ENCODE peak calls at places on chromosomes 11 and 22, in eight cellular contexts. One of them, this sample, is unnamed.

GRCh38 chr11:73758451-73758850 is 2.4 kb downstream of the RAB6A start:
- DNase-seq in OCI-LY7: no peak
- DNase-seq in kidney: no peak
- DNase-seq in sigmoid colon: no peak
- DNase-seq in brain microvascular endothelial cell: no peak
- DNase-seq in psoas muscle: no peak
- DNase-seq in heart right ventricle: no peak
- DNase-seq in tibial artery: no peak
- DNase-seq in this sample: no peak

GRCh38 chr22:44207173-44207980 is 26.7 kb downstream of the PARVG start:
- DNase-seq in sigmoid colon: peak; percentile 53
- DNase-seq in tibial artery: no peak
- DNase-seq in kidney: peak; percentile 28
- DNase-seq in OCI-LY7: no peak
- DNase-seq in brain microvascular endothelial cell: no peak
- DNase-seq in heart right ventricle: no peak
- DNase-seq in psoas muscle: no peak
- DNase-seq in this sample: no peak

GRCh38 chr11:34499719-34500505 is 13.7 kb downstream of the ELF5 start:
- DNase-seq in psoas muscle: no peak
- DNase-seq in brain microvascular endothelial cell: no peak
- DNase-seq in tibial artery: no peak
- DNase-seq in sigmoid colon: no peak
- DNase-seq in heart right ventricle: no peak
- DNase-seq in kidney: no peak
- DNase-seq in OCI-LY7: no peak
- DNase-seq in this sample: no peak

GRCh38 chr22:39478461-39478860 is 21.6 kb downstream of the MGAT3 start:
- DNase-seq in tibial artery: no peak
- DNase-seq in kidney: peak; percentile 71
- DNase-seq in OCI-LY7: no peak
- DNase-seq in heart right ventricle: no peak
- DNase-seq in brain microvascular endothelial cell: no peak
- DNase-seq in sigmoid colon: no peak
- DNase-seq in psoas muscle: no peak
- DNase-seq in this sample: no peak

GRCh38 chr11:112448806-112449205 is 188.1 kb upstream of the PLET1 start:
- DNase-seq in tibial artery: no peak
- DNase-seq in brain microvascular endothelial cell: no peak
- DNase-seq in kidney: no peak
- DNase-seq in OCI-LY7: no peak
- DNase-seq in psoas muscle: no peak
- DNase-seq in heart right ventricle: no peak
- DNase-seq in sigmoid colon: no peak
- DNase-seq in this sample: no peak

GRCh38 chr11:36352919-36353318 is 56.8 kb downstream of the PRR5L start:
- DNase-seq in OCI-LY7: no peak
- DNase-seq in heart right ventricle: no peak
- DNase-seq in tibial artery: no peak
- DNase-seq in brain microvascular endothelial cell: no peak
- DNase-seq in kidney: no peak
- DNase-seq in psoas muscle: no peak
- DNase-seq in sigmoid colon: no peak
- DNase-seq in this sample: no peak

GRCh38 chr11:112499153-112499907 is 238.7 kb upstream of the PLET1 start:
- DNase-seq in kidney: peak; percentile 60
- DNase-seq in OCI-LY7: no peak
- DNase-seq in psoas muscle: no peak
- DNase-seq in brain microvascular endothelial cell: no peak
- DNase-seq in heart right ventricle: no peak
- DNase-seq in tibial artery: no peak
- DNase-seq in sigmoid colon: no peak
- DNase-seq in this sample: no peak

GRCh38 chr22:36226189-36226588 is 13.1 kb downstream of the APOL2 start:
- DNase-seq in psoas muscle: no peak
- DNase-seq in kidney: no peak
- DNase-seq in tibial artery: no peak
- DNase-seq in sigmoid colon: no peak
- DNase-seq in heart right ventricle: no peak
- DNase-seq in OCI-LY7: no peak
- DNase-seq in brain microvascular endothelial cell: no peak
- DNase-seq in this sample: no peak

GRCh38 chr11:66126808-66127555 is 56.9 kb downstream of the PACS1 start:
- DNase-seq in OCI-LY7: peak; percentile 78
- DNase-seq in psoas muscle: peak; percentile 36
- DNase-seq in kidney: peak; percentile 80
- DNase-seq in heart right ventricle: peak; percentile 37
- DNase-seq in tibial artery: peak; percentile 69
- DNase-seq in brain microvascular endothelial cell: peak; percentile 73
- DNase-seq in sigmoid colon: peak; percentile 72
- DNase-seq in this sample: peak; percentile 48

GRCh38 chr22:17491090-17491489 is 72.2 kb upstream of the SLC25A18 start:
- DNase-seq in OCI-LY7: no peak
- DNase-seq in kidney: no peak
- DNase-seq in sigmoid colon: no peak
- DNase-seq in brain microvascular endothelial cell: no peak
- DNase-seq in psoas muscle: no peak
- DNase-seq in heart right ventricle: no peak
- DNase-seq in tibial artery: no peak
- DNase-seq in this sample: no peak

GRCh38 chr11:2987881-2988280 is 4.2 kb downstream of the NAP1L4 start:
- DNase-seq in psoas muscle: no peak
- DNase-seq in kidney: no peak
- DNase-seq in sigmoid colon: no peak
- DNase-seq in OCI-LY7: no peak
- DNase-seq in heart right ventricle: no peak
- DNase-seq in tibial artery: no peak
- DNase-seq in brain microvascular endothelial cell: no peak
- DNase-seq in this sample: no peak

GRCh38 chr22:19942071-19942885 is 660 bp upstream of the TXNRD2 start:
- DNase-seq in kidney: peak; percentile 74
- DNase-seq in brain microvascular endothelial cell: peak; percentile 56
- DNase-seq in tibial artery: peak; percentile 70
- DNase-seq in psoas muscle: no peak
- DNase-seq in sigmoid colon: peak; percentile 73
- DNase-seq in heart right ventricle: no peak
- DNase-seq in OCI-LY7: peak; percentile 72
- DNase-seq in this sample: no peak

GRCh38 chr11:29751618-29752017 is 265.2 kb downstream of the KCNA4 start:
- DNase-seq in psoas muscle: no peak
- DNase-seq in sigmoid colon: no peak
- DNase-seq in OCI-LY7: no peak
- DNase-seq in brain microvascular endothelial cell: no peak
- DNase-seq in heart right ventricle: no peak
- DNase-seq in tibial artery: no peak
- DNase-seq in kidney: no peak
- DNase-seq in this sample: no peak

GRCh38 chr11:112196519-112197087 is 21.3 kb downstream of the BCO2 start:
- DNase-seq in psoas muscle: no peak
- DNase-seq in kidney: no peak
- DNase-seq in tibial artery: no peak
- DNase-seq in brain microvascular endothelial cell: no peak
- DNase-seq in heart right ventricle: no peak
- DNase-seq in sigmoid colon: no peak
- DNase-seq in OCI-LY7: no peak
- DNase-seq in this sample: no peak

GRCh38 chr22:39574779-39575551 is 4.4 kb downstream of the CACNA1I start:
- DNase-seq in psoas muscle: peak; percentile 39
- DNase-seq in tibial artery: no peak
- DNase-seq in brain microvascular endothelial cell: peak; percentile 88
- DNase-seq in kidney: no peak
- DNase-seq in sigmoid colon: no peak
- DNase-seq in heart right ventricle: no peak
- DNase-seq in OCI-LY7: no peak
- DNase-seq in this sample: no peak

GRCh38 chr11:69996451-69996850 is 81.7 kb upstream of the ANO1 start:
- DNase-seq in tibial artery: no peak
- DNase-seq in OCI-LY7: no peak
- DNase-seq in sigmoid colon: no peak
- DNase-seq in heart right ventricle: no peak
- DNase-seq in kidney: no peak
- DNase-seq in psoas muscle: no peak
- DNase-seq in brain microvascular endothelial cell: no peak
- DNase-seq in this sample: no peak

GRCh38 chr11:46674463-46675287 is 25.7 kb downstream of the ARHGAP1 start:
- DNase-seq in psoas muscle: peak; percentile 49
- DNase-seq in sigmoid colon: peak; percentile 40
- DNase-seq in brain microvascular endothelial cell: no peak
- DNase-seq in tibial artery: peak; percentile 38
- DNase-seq in kidney: peak; percentile 41
- DNase-seq in heart right ventricle: peak; percentile 46
- DNase-seq in OCI-LY7: peak; percentile 50
- DNase-seq in this sample: no peak

GRCh38 chr11:128502736-128503135 is 84.6 kb downstream of the ETS1 start:
- DNase-seq in tibial artery: no peak
- DNase-seq in sigmoid colon: no peak
- DNase-seq in OCI-LY7: no peak
- DNase-seq in kidney: no peak
- DNase-seq in brain microvascular endothelial cell: peak; percentile 91
- DNase-seq in psoas muscle: no peak
- DNase-seq in heart right ventricle: no peak
- DNase-seq in this sample: no peak

GRCh38 chr22:26399288-26399687 is 29.8 kb upstream of the ASPHD2 start:
- DNase-seq in sigmoid colon: no peak
- DNase-seq in tibial artery: no peak
- DNase-seq in heart right ventricle: no peak
- DNase-seq in psoas muscle: no peak
- DNase-seq in kidney: no peak
- DNase-seq in OCI-LY7: no peak
- DNase-seq in brain microvascular endothelial cell: no peak
- DNase-seq in this sample: no peak

GRCh38 chr11:34773826-34774225 is 142.4 kb downstream of the APIP start:
- DNase-seq in OCI-LY7: no peak
- DNase-seq in psoas muscle: no peak
- DNase-seq in heart right ventricle: no peak
- DNase-seq in tibial artery: no peak
- DNase-seq in sigmoid colon: no peak
- DNase-seq in kidney: no peak
- DNase-seq in brain microvascular endothelial cell: no peak
- DNase-seq in this sample: no peak

GRCh38 chr22:45887202-45888131 is 89.5 kb downstream of the WNT7B start:
- DNase-seq in heart right ventricle: no peak
- DNase-seq in OCI-LY7: no peak
- DNase-seq in psoas muscle: no peak
- DNase-seq in kidney: peak; percentile 94
- DNase-seq in tibial artery: peak; percentile 51
- DNase-seq in brain microvascular endothelial cell: no peak
- DNase-seq in sigmoid colon: peak; percentile 57
- DNase-seq in this sample: no peak

DNA sequence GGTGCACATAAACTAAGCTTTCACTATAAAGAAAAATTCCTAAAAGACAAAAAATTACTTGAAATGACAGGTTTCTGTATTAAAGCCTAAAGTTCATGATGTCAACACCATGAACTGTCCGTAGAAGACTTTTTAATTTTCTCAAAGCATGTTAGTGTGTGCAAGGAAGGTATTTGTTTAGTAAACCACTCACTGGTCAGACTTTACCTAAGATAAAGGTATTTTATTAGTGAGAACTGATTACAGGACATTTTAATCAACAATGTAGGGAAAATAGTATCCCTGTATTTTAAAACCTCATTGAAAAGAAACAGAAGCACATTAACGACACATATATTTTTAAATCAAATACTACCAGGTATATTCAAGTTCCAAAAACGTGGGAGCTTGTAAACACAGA is 2.9 kb downstream of the PICALM start:
- DNase-seq in psoas muscle: no peak
- DNase-seq in OCI-LY7: no peak
- DNase-seq in tibial artery: no peak
- DNase-seq in heart right ventricle: no peak
- DNase-seq in kidney: no peak
- DNase-seq in sigmoid colon: no peak
- DNase-seq in brain microvascular endothelial cell: no peak
- DNase-seq in this sample: no peak
- H3K27ac ChIP-seq in psoas muscle: peak overlapping the region; percentile 98
- H3K27ac ChIP-seq in OCI-LY7: no peak overlapping the region
- H3K27ac ChIP-seq in tibial artery: peak overlapping the region; percentile 94
- H3K27ac ChIP-seq in heart right ventricle: peak overlapping the region; percentile 98
- H3K27ac ChIP-seq in kidney: peak overlapping the region; percentile 97
- H3K27ac ChIP-seq in sigmoid colon: peak overlapping the region; percentile 99
- H3K27ac ChIP-seq in brain microvascular endothelial cell: peak overlapping the region; percentile 8
- H3K27ac ChIP-seq in this sample: peak overlapping the region; percentile 99

DNA sequence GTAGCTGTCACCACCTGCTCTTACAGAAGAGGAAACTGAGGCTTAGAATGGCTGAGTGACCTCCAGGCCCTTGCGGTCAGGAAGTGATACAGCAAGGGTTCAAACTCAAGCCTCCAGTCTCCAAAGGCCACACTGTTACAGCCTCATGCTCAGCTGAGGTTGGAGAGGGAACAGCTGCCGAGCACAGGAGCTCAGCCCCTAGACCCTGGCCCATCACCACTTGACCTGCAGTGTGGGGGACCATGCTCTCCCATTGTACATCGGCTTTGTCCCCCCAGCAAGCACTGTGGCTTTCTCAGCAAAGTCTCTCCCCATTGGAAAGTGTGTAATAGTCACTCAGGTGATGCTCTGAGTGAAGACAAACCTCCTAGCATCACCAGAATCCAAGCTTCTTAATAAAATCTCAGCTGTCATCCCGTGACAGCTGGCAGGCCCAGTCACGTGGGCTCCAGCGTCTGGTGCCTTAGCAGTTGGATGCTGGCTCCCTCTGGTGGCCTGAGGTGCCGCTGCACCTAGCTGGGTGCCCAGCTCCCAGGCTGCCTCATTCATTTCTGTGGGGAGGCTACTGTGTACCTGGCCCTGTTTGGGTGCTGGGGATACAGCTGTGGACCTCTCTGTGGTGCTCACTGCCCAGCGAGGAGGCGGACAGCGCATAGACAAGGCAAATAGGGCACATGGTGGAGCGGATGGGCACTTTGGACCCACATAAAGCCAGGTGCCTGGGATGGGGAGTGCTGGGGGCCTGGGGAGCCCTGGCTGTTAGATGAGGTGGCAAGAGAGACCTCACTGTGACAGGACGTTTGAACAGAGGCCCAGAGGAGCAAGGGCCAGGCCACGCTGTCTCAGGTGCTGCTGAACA is 19.1 kb upstream of the MYRF start:
- DNase-seq in sigmoid colon: peak; percentile 93
- DNase-seq in OCI-LY7: peak; percentile 85
- DNase-seq in heart right ventricle: peak; percentile 88
- DNase-seq in brain microvascular endothelial cell: peak; percentile 75
- DNase-seq in kidney: peak; percentile 94
- DNase-seq in tibial artery: peak; percentile 91
- DNase-seq in psoas muscle: peak; percentile 87
- DNase-seq in this sample: peak; percentile 91
- TF ChIP-seq CTCF in sigmoid colon: peak; percentile 99
- TF ChIP-seq CTCF in OCI-LY7: peak; percentile 94
- TF ChIP-seq CTCF in heart right ventricle: peak; percentile 98
- TF ChIP-seq CTCF in brain microvascular endothelial cell: peak; percentile 99
- TF ChIP-seq CTCF in kidney: peak; percentile 99
- TF ChIP-seq CTCF in tibial artery: peak; percentile 99
- TF ChIP-seq CTCF in psoas muscle: peak; percentile 99
- TF ChIP-seq CTCF in this sample: peak; percentile 100

GRCh38 chr22:37412445-37413250 is 14.6 kb downstream of the ELFN2 start:
- DNase-seq in kidney: peak; percentile 66
- DNase-seq in psoas muscle: no peak
- DNase-seq in sigmoid colon: no peak
- DNase-seq in OCI-LY7: no peak
- DNase-seq in heart right ventricle: no peak
- DNase-seq in tibial artery: no peak
- DNase-seq in brain microvascular endothelial cell: no peak
- DNase-seq in this sample: no peak
- H3K27ac ChIP-seq in kidney: no peak overlapping the region
- H3K27ac ChIP-seq in psoas muscle: no peak overlapping the region
- H3K27ac ChIP-seq in sigmoid colon: no peak overlapping the region
- H3K27ac ChIP-seq in OCI-LY7: no peak overlapping the region
- H3K27ac ChIP-seq in heart right ventricle: no peak overlapping the region
- H3K27ac ChIP-seq in tibial artery: no peak overlapping the region
- H3K27ac ChIP-seq in brain microvascular endothelial cell: no peak overlapping the region
- H3K27ac ChIP-seq in this sample: no peak overlapping the region

GRCh38 chr22:50674606-50675552 is 2.3 kb downstream of the SHANK3 start:
- DNase-seq in brain microvascular endothelial cell: no peak
- DNase-seq in psoas muscle: no peak
- DNase-seq in OCI-LY7: no peak
- DNase-seq in heart right ventricle: no peak
- DNase-seq in sigmoid colon: no peak
- DNase-seq in tibial artery: no peak
- DNase-seq in kidney: peak; percentile 93
- DNase-seq in this sample: no peak
- TF ChIP-seq CTCF in brain microvascular endothelial cell: no peak
- TF ChIP-seq CTCF in psoas muscle: no peak
- TF ChIP-seq CTCF in OCI-LY7: no peak
- TF ChIP-seq CTCF in heart right ventricle: no peak
- TF ChIP-seq CTCF in sigmoid colon: no peak
- TF ChIP-seq CTCF in tibial artery: no peak
- TF ChIP-seq CTCF in kidney: no peak
- TF ChIP-seq CTCF in this sample: no peak

This sample was measured in dorsolateral prefrontal cortex.